ENCODE peak calls at places on chromosomes 3 and 15, in four cellular contexts. U, W, C and H are unnamed samples.

GRCh38 chr3:177491301-177492031 is 294.2 kb upstream of the TBL1XR1 start:
- DNase-seq in W (no peak), C (peak), U (no peak), H (peak)

GRCh38 chr15:94840794-94841587 is 609.6 kb downstream of the MCTP2 start:
- DNase-seq in C (peak), W (no peak), U (no peak), H (peak)

GRCh38 chr3:88957751-88958452 is 149.5 kb upstream of the EPHA3 start:
- DNase-seq in C (peak), U (no peak), W (no peak), H (peak)

GRCh38 chr3:57791245-57791644 is 35.1 kb downstream of the SLMAP start:
- DNase-seq in C (peak), U (no peak), W (no peak), H (no peak)

GRCh38 chr3:115251509-115251908 is 104.4 kb upstream of the ZBTB20 start:
- DNase-seq in W (no peak), U (no peak), C (no peak), H (no peak)

GRCh38 chr3:4416961-4417360 is 50.1 kb downstream of the SUMF1 start:
- DNase-seq in W (no peak), U (no peak), C (peak), H (peak)

GRCh38 chr3:50777680-50778079 is 103.0 kb downstream of the DOCK3 start:
- DNase-seq in U (no peak), W (no peak), C (no peak), H (no peak)

GRCh38 chr15:31609243-31609642 is 282.6 kb downstream of the KLF13 start:
- DNase-seq in W (no peak), U (no peak), C (no peak), H (no peak)